ENCODE peak calls at places on chromosome 16, in five cellular contexts. One of them, this sample, is unnamed. For H3K4me1, the result is how much of the 10 kb centered on the place peaks cover.

GRCh38 chr16:2592786-2593185 is 55.0 kb downstream of the PDPK1 start:
- DNase-seq in gastrocnemius medialis: peak
- DNase-seq in PC-3: no peak
- DNase-seq in OCI-LY7: no peak
- DNase-seq in Peyer's patch: no peak
- DNase-seq in this sample: peak

GRCh38 chr16:71230122-71230845 is at the start of gene HYDIN:
- DNase-seq in OCI-LY7: no peak
- DNase-seq in gastrocnemius medialis: no peak
- DNase-seq in Peyer's patch: peak
- DNase-seq in PC-3: peak
- DNase-seq in this sample: peak

GRCh38 chr16:17416461-17417221 is 54.1 kb downstream of the XYLT1 start:
- DNase-seq in gastrocnemius medialis: no peak
- DNase-seq in PC-3: no peak
- DNase-seq in Peyer's patch: peak
- DNase-seq in OCI-LY7: peak
- DNase-seq in this sample: no peak

GRCh38 chr16:85265161-85265784 is 153.0 kb upstream of the CIBAR2 start:
- DNase-seq in Peyer's patch: no peak
- DNase-seq in gastrocnemius medialis: no peak
- DNase-seq in PC-3: no peak
- DNase-seq in OCI-LY7: no peak
- DNase-seq in this sample: no peak

GRCh38 chr16:15950167-15950854 is 895 bp downstream of the ABCC1 start:
- DNase-seq in OCI-LY7: peak
- DNase-seq in gastrocnemius medialis: peak
- DNase-seq in PC-3: peak
- DNase-seq in Peyer's patch: peak
- DNase-seq in this sample: no peak

GRCh38 chr16:19804538-19805323 is 79.9 kb downstream of the GPRC5B start:
- DNase-seq in Peyer's patch: peak
- DNase-seq in gastrocnemius medialis: peak
- DNase-seq in PC-3: peak
- DNase-seq in OCI-LY7: peak
- DNase-seq in this sample: peak

GRCh38 chr16:73885319-73885718 is 411.3 kb upstream of the PSMD7 start:
- DNase-seq in gastrocnemius medialis: no peak
- DNase-seq in Peyer's patch: no peak
- DNase-seq in PC-3: no peak
- DNase-seq in OCI-LY7: no peak
- DNase-seq in this sample: no peak

GRCh38 chr16:27341971-27342370 is 28.2 kb downstream of the IL4R start:
- DNase-seq in Peyer's patch: no peak
- DNase-seq in PC-3: no peak
- DNase-seq in OCI-LY7: no peak
- DNase-seq in gastrocnemius medialis: no peak
- DNase-seq in this sample: no peak

GRCh38 chr16:68762996-68763756 is 26.1 kb downstream of the CDH1 start:
- DNase-seq in OCI-LY7: no peak
- DNase-seq in Peyer's patch: no peak
- DNase-seq in PC-3: no peak
- DNase-seq in gastrocnemius medialis: no peak
- DNase-seq in this sample: no peak

GRCh38 chr16:71610936-71611871 is 14.8 kb upstream of the MARVELD3 start:
- DNase-seq in gastrocnemius medialis: no peak
- DNase-seq in Peyer's patch: peak
- DNase-seq in PC-3: peak
- DNase-seq in OCI-LY7: peak
- DNase-seq in this sample: peak

GRCh38 chr16:30429418-30429677 is 482 bp downstream of the DCTPP1 start:
- DNase-seq in gastrocnemius medialis: no peak
- DNase-seq in OCI-LY7: no peak
- DNase-seq in PC-3: peak
- DNase-seq in Peyer's patch: no peak
- DNase-seq in this sample: no peak

GRCh38 chr16:80015566-80015965 is 415.0 kb upstream of the MAF start:
- DNase-seq in Peyer's patch: no peak
- DNase-seq in OCI-LY7: no peak
- DNase-seq in gastrocnemius medialis: no peak
- DNase-seq in PC-3: no peak
- DNase-seq in this sample: no peak

GRCh38 chr16:27461483-27462171 is 59.7 kb downstream of the IL21R start:
- DNase-seq in Peyer's patch: no peak
- DNase-seq in OCI-LY7: no peak
- DNase-seq in gastrocnemius medialis: peak
- DNase-seq in PC-3: no peak
- DNase-seq in this sample: peak

GRCh38 chr16:21260870-21261791 is 17.0 kb downstream of the CRYM start:
- DNase-seq in PC-3: peak
- DNase-seq in gastrocnemius medialis: no peak
- DNase-seq in OCI-LY7: no peak
- DNase-seq in Peyer's patch: peak
- DNase-seq in this sample: peak

GRCh38 chr16:70738083-70738977 is 52.5 kb upstream of the MTSS2 start:
- DNase-seq in PC-3: peak
- DNase-seq in OCI-LY7: peak
- DNase-seq in gastrocnemius medialis: peak
- DNase-seq in Peyer's patch: no peak
- DNase-seq in this sample: peak

GRCh38 chr16:2469399-2470233 is 1.5 kb upstream of the NTN3 start:
- DNase-seq in gastrocnemius medialis: no peak
- DNase-seq in PC-3: no peak
- DNase-seq in Peyer's patch: no peak
- DNase-seq in OCI-LY7: peak
- DNase-seq in this sample: no peak

GRCh38 chr16:68382296-68382718 is 66.0 kb downstream of the SMPD3 start:
- DNase-seq in Peyer's patch: peak
- DNase-seq in gastrocnemius medialis: no peak
- DNase-seq in PC-3: no peak
- DNase-seq in OCI-LY7: peak
- DNase-seq in this sample: no peak

GRCh38 chr16:57165923-57166322 is 19.9 kb downstream of the PSME3IP1 start:
- DNase-seq in gastrocnemius medialis: no peak
- DNase-seq in Peyer's patch: no peak
- DNase-seq in OCI-LY7: no peak
- DNase-seq in PC-3: no peak
- DNase-seq in this sample: no peak

GRCh38 chr16:55480228-55480655 is 1.2 kb downstream of the MMP2 start:
- DNase-seq in gastrocnemius medialis: peak
- DNase-seq in PC-3: peak
- DNase-seq in OCI-LY7: no peak
- DNase-seq in Peyer's patch: peak
- DNase-seq in this sample: peak
- H3K4me1 ChIP-seq in gastrocnemius medialis: under half
- H3K4me1 ChIP-seq in PC-3: under half
- H3K4me1 ChIP-seq in OCI-LY7: under half
- H3K4me1 ChIP-seq in Peyer's patch: under half
- H3K4me1 ChIP-seq in this sample: under half

GRCh38 chr16:973366-973765 is 2.6 kb upstream of the LMF1 start:
- DNase-seq in gastrocnemius medialis: no peak
- DNase-seq in Peyer's patch: no peak
- DNase-seq in PC-3: no peak
- DNase-seq in OCI-LY7: no peak
- DNase-seq in this sample: no peak
- H3K4me1 ChIP-seq in gastrocnemius medialis: under half
- H3K4me1 ChIP-seq in Peyer's patch: under half
- H3K4me1 ChIP-seq in PC-3: under half
- H3K4me1 ChIP-seq in OCI-LY7: under half
- H3K4me1 ChIP-seq in this sample: under half

DNA sequence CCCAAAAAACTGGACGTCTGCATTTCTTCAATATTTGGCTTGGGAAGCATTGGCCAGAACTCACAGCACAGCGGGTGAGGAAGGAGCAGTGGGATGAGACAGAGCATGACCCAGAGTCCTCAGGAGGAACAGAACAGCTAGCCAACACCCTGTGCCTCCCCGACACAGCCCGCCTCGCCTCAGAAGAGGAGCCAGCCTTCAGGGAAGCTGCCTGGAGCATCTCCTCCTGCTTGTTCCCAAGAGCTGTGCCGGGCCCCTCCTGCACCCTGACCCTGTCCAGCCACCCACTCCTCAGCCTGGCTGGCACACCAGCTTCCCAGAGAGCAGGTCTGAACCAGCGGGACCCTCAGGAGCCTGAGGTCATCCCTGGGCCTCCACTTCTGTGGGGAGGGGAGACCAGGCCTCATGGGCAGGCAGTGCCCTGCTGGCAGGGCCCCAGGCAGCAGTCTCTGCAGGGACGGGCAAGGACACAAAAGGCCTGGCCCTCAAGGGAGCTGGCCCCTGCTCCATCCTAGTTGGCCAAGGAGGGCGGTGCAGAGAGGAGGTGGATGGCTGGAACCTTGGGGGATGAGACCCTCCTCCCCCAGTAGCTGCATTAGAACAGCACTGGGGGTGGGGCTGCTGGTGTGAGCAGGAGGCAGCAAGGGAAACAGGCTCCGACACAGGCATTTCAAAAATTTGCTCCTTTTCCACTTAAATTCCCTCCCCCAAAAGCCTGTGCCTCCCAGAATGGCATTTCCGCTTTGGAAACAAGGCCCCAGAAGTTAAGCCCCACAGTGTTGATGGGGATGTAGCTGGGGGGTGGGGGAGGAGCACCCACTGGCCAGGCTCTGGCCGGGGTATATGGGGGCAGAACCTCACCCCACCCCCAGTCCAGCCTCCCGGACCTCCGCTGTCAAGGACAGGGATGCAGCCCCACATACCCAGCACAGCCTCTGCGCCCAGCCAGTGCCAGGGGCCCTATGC is 1.8 kb upstream of the BCAR1 start:
- DNase-seq in gastrocnemius medialis: peak
- DNase-seq in Peyer's patch: no peak
- DNase-seq in OCI-LY7: no peak
- DNase-seq in PC-3: no peak
- DNase-seq in this sample: peak
- H3K4me1 ChIP-seq in gastrocnemius medialis: half or more
- H3K4me1 ChIP-seq in Peyer's patch: under half
- H3K4me1 ChIP-seq in OCI-LY7: under half
- H3K4me1 ChIP-seq in PC-3: under half
- H3K4me1 ChIP-seq in this sample: half or more

GRCh38 chr16:11618107-11618717 is 31.5 kb upstream of the LITAF start:
- DNase-seq in OCI-LY7: no peak
- DNase-seq in Peyer's patch: no peak
- DNase-seq in gastrocnemius medialis: no peak
- DNase-seq in PC-3: no peak
- DNase-seq in this sample: no peak
- H3K4me1 ChIP-seq in OCI-LY7: half or more
- H3K4me1 ChIP-seq in Peyer's patch: under half
- H3K4me1 ChIP-seq in gastrocnemius medialis: under half
- H3K4me1 ChIP-seq in PC-3: under half
- H3K4me1 ChIP-seq in this sample: under half

DNA sequence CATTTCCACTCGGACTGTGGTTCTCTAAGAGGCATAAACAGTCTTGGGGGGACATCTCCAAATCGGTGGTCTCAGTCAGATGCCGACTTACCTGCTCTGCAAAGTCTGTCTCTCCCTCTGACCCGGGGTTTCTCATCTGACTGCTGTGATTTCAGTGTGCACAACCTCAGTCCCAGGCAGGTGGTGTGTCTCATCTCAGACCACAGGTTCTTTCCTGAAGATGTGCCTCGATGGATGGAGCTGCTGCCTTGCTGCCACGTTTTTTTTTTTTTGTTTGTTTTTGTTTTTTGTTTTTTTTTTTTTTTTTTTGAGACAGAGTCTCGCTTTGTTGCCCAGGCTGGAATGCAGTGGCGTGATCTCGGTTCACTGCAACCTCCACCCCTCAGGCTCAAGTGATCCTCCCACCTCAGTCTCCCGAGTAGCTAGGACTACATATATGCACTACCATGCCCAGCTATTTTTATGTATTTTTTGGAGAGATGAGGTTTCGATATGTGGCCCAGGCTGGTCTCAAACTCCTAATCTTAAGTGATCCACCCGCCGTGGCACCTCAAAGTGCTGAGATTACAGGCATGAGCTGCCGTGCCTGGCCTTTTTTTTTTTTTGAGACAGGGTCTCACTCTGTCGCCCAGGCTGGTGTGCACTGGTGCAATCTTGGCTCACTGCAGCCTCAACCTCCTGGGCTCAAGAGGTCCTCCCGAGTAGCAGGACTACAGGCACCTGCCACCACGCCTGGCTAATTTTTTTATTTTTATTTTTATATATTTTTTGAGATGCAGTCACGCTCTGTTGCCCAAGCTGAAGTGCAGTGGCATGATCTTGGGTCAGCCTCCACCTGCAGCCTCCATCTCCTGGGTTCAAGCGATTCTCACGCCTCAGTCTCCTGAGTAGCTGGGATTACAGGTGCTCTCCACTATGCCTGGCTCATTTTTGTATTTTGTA is 15.4 kb downstream of the SPIRE2 start:
- DNase-seq in OCI-LY7: peak
- DNase-seq in Peyer's patch: no peak
- DNase-seq in PC-3: no peak
- DNase-seq in gastrocnemius medialis: no peak
- DNase-seq in this sample: no peak
- H3K4me1 ChIP-seq in OCI-LY7: half or more
- H3K4me1 ChIP-seq in Peyer's patch: under half
- H3K4me1 ChIP-seq in PC-3: under half
- H3K4me1 ChIP-seq in gastrocnemius medialis: under half
- H3K4me1 ChIP-seq in this sample: under half

GRCh38 chr16:88753600-88753999 is 31.4 kb downstream of the PIEZO1 start:
- DNase-seq in PC-3: no peak
- DNase-seq in Peyer's patch: no peak
- DNase-seq in gastrocnemius medialis: no peak
- DNase-seq in OCI-LY7: no peak
- DNase-seq in this sample: no peak
- H3K4me1 ChIP-seq in PC-3: under half
- H3K4me1 ChIP-seq in Peyer's patch: under half
- H3K4me1 ChIP-seq in gastrocnemius medialis: under half
- H3K4me1 ChIP-seq in OCI-LY7: under half
- H3K4me1 ChIP-seq in this sample: under half

This sample was measured in psoas muscle.